ENCODE peak calls at places on chromosomes 1 and 21, in six cellular contexts. Y is GM12878, C is HepG2, W is SK-N-SH, K is H1, J is K562. N is an unnamed sample.

GRCh38 chr1:89692601-89693503 is 59.9 kb downstream of the LRRC8C start:
- DNase-seq in J (peak), W (peak), K (no peak), C (no peak), Y (peak), N (peak)

GRCh38 chr1:17635811-17636210 is 96.3 kb downstream of the ARHGEF10L start:
- DNase-seq in C (no peak), J (no peak), Y (no peak), W (no peak), K (no peak), N (peak)

GRCh38 chr21:34545079-34545884 is 33.3 kb upstream of the KCNE1 start:
- DNase-seq in K (no peak), J (peak), C (peak), W (no peak), Y (peak), N (peak)

GRCh38 chr1:200252526-200252925 is 157.3 kb downstream of the ZNF281 start:
- DNase-seq in J (no peak), W (no peak), K (no peak), Y (no peak), C (no peak), N (no peak)

GRCh38 chr21:33512481-33512880 is 21.0 kb upstream of the DNAJC28 start:
- DNase-seq in W (no peak), J (no peak), K (no peak), C (no peak), Y (no peak), N (no peak)

GRCh38 chr21:37263827-37264226 is 3.3 kb downstream of the VPS26C start:
- DNase-seq in J (peak), Y (no peak), C (no peak), K (peak), W (no peak), N (no peak)

GRCh38 chr1:212822956-212823355 is 24.5 kb downstream of the SPATA45 start:
- DNase-seq in J (no peak), C (no peak), Y (no peak), K (no peak), W (no peak), N (no peak)

GRCh38 chr21:34908424-34909055 is 140.6 kb downstream of the RUNX1 start:
- DNase-seq in W (no peak), K (no peak), Y (no peak), C (peak), J (peak), N (peak)

GRCh38 chr1:103256490-103256889 is 148.2 kb upstream of the COL11A1 start:
- DNase-seq in W (no peak), J (no peak), Y (no peak), K (no peak), C (no peak), N (no peak)

GRCh38 chr1:59707216-59707615 is 107.5 kb upstream of the HOOK1 start:
- DNase-seq in C (no peak), J (peak), W (no peak), K (no peak), Y (no peak), N (no peak)

GRCh38 chr1:20361805-20362381 is 71.2 kb downstream of the VWA5B1 start:
- DNase-seq in C (peak), W (peak), J (peak), Y (no peak), K (peak), N (no peak)

GRCh38 chr1:216691710-216692109 is 31.5 kb downstream of the ESRRG start:
- DNase-seq in C (no peak), J (no peak), K (no peak), Y (no peak), W (no peak), N (no peak)

GRCh38 chr1:209506101-209506500 is 77.4 kb upstream of the CAMK1G start:
- DNase-seq in K (no peak), Y (no peak), C (no peak), J (no peak), W (no peak), N (no peak)

GRCh38 chr1:36977736-36978314 is 56.5 kb downstream of the GRIK3 start:
- DNase-seq in W (no peak), K (no peak), C (no peak), Y (no peak), J (no peak), N (no peak)

GRCh38 chr1:12152106-12152891 is 14.5 kb upstream of the TNFRSF1B start:
- DNase-seq in Y (peak), C (no peak), J (no peak), W (no peak), K (no peak), N (peak)

GRCh38 chr1:66176828-66177227 is 357.1 kb upstream of the SGIP1 start:
- DNase-seq in W (no peak), C (no peak), J (no peak), Y (no peak), K (no peak), N (no peak)

GRCh38 chr1:85368073-85368778 is 91.8 kb upstream of the BCL10 start:
- DNase-seq in W (no peak), Y (no peak), C (no peak), K (no peak), J (no peak), N (no peak)

GRCh38 chr1:61606448-61607312 is 118.3 kb downstream of the TM2D1 start:
- DNase-seq in Y (no peak), K (no peak), W (no peak), J (no peak), C (no peak), N (no peak)

GRCh38 chr21:34952701-34953100 is 96.4 kb downstream of the RUNX1 start:
- DNase-seq in W (no peak), C (no peak), J (no peak), Y (no peak), K (no peak), N (no peak)

GRCh38 chr1:21261551-21262281 is 28.5 kb downstream of the ECE1 start:
- DNase-seq in C (no peak), W (peak), J (peak), Y (no peak), K (no peak), N (peak)

GRCh38 chr21:33937931-33938339 is 22.3 kb upstream of the ATP5PO start:
- DNase-seq in Y (no peak), C (no peak), K (peak), J (no peak), W (no peak), N (peak)

GRCh38 chr1:79859212-79859948 is 852.9 kb upstream of the ADGRL4 start:
- DNase-seq in Y (no peak), W (no peak), K (no peak), C (no peak), J (no peak), N (no peak)

GRCh38 chr1:245621589-245621988 is 466.8 kb downstream of the KIF26B start:
- DNase-seq in K (no peak), J (peak), W (no peak), C (no peak), Y (no peak), N (no peak)

GRCh38 chr1:201819346-201819745 is 9.6 kb upstream of the IPO9 start:
- DNase-seq in C (no peak), Y (no peak), J (no peak), W (no peak), K (no peak), N (no peak)

GRCh38 chr1:39816431-39817090 is 27.9 kb upstream of the BMP8B start:
- DNase-seq in Y (peak), W (peak), J (peak), C (peak), K (peak), N (peak)

GRCh38 chr1:116836099-116836498 is 73.6 kb upstream of the PTGFRN start:
- DNase-seq in C (no peak), J (no peak), W (no peak), K (no peak), Y (no peak), N (no peak)

GRCh38 chr1:65371544-65371943 is 48.9 kb upstream of the LEPR start:
- DNase-seq in W (no peak), C (no peak), J (no peak), K (no peak), Y (no peak), N (no peak)

GRCh38 chr1:192053661-192054060 is 104.6 kb upstream of the RGS18 start:
- DNase-seq in J (no peak), K (no peak), Y (no peak), W (no peak), C (no peak), N (no peak)

GRCh38 chr1:38835230-38835827 is 24.2 kb downstream of the RRAGC start:
- DNase-seq in W (peak), K (no peak), Y (peak), J (peak), C (peak), N (peak)

GRCh38 chr1:215290018-215290417 is 207.5 kb downstream of the KCNK2 start:
- DNase-seq in K (no peak), C (no peak), J (no peak), W (no peak), Y (no peak), N (no peak)

GRCh38 chr1:201131398-201131797 is 4.4 kb upstream of the ASCL5 start:
- DNase-seq in C (no peak), Y (no peak), J (no peak), K (no peak), W (no peak), N (no peak)

GRCh38 chr1:186876436-186876835 is 47.7 kb downstream of the PLA2G4A start:
- DNase-seq in W (no peak), J (no peak), Y (no peak), C (no peak), K (no peak), N (no peak)

GRCh38 chr1:22949807-22950462 is 22.7 kb downstream of the LACTBL1 start:
- DNase-seq in J (no peak), C (no peak), Y (no peak), W (no peak), K (no peak), N (no peak)

GRCh38 chr1:197198911-197199310 is 52.4 kb upstream of the ASPM start:
- DNase-seq in C (no peak), K (no peak), W (no peak), Y (no peak), J (no peak), N (no peak)

GRCh38 chr1:243407284-243408018 is 151.6 kb downstream of the SDCCAG8 start:
- DNase-seq in J (no peak), W (no peak), Y (no peak), C (no peak), K (no peak), N (no peak)

GRCh38 chr1:3014041-3014440 is 7.2 kb upstream of the ACTRT2 start:
- DNase-seq in C (no peak), J (no peak), Y (no peak), W (no peak), K (no peak), N (no peak)

DNA sequence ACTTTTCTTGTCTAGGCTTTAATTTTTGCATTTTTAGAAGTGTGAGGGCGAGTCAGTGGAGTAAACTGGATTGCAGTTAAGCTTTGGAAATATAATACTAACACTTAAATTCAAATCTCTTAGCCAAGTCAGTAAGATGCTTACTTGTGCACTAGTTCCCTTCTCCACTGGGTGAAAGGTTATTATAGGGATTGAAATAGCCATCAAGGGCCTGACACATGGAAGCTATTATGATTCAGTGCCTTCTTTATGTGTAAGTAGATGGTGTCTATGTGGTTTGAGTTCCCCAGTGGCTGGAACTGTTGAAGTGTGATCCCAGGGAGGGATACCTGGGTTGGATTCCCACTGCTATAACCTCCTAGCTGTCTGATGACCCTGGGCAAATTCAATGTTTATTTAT is 24.7 kb upstream of the DMRTA2 start:
- DNase-seq in J (no peak), W (no peak), Y (no peak), K (no peak), C (no peak), N (no peak)
- TF ChIP-seq GABPA in J (no peak), W (no peak), Y (no peak), K (no peak), C (no peak), N (no peak)

GRCh38 chr1:15401391-15402055 is 8.2 kb upstream of the EFHD2 start:
- DNase-seq in J (no peak), C (no peak), W (no peak), K (no peak), Y (no peak), N (no peak)

GRCh38 chr1:15403962-15404580 is 5.6 kb upstream of the EFHD2 start:
- DNase-seq in K (no peak), Y (no peak), J (no peak), C (peak), W (no peak), N (no peak)

GRCh38 chr1:15399710-15400109 is 10.0 kb upstream of the EFHD2 start:
- DNase-seq in W (no peak), K (no peak), J (no peak), Y (no peak), C (no peak), N (no peak)

GRCh38 chr1:15402809-15403450 is 6.8 kb upstream of the EFHD2 start:
- DNase-seq in Y (no peak), W (no peak), C (no peak), K (no peak), J (no peak), N (no peak)

GRCh38 chr1:15400627-15401026 is 9.1 kb upstream of the EFHD2 start:
- DNase-seq in J (no peak), Y (no peak), K (no peak), W (no peak), C (no peak), N (no peak)
- TF ChIP-seq POLR2AphosphoS5 in J (no peak), Y (no peak), K (no peak), W (no peak), C (no peak), N (no peak)

GRCh38 chr21:43027846-43028731 is 47.5 kb downstream of the CBS start:
- DNase-seq in K (no peak), W (no peak), J (no peak), Y (no peak), C (no peak), N (no peak)
- TF ChIP-seq GABPA in K (no peak), W (no peak), J (no peak), Y (no peak), C (no peak), N (no peak)

GRCh38 chr1:151565500-151566189 is 25.5 kb downstream of the TUFT1 start:
- DNase-seq in W (no peak), J (no peak), K (no peak), C (peak), Y (no peak), N (no peak)

GRCh38 chr1:151563376-151563775 is 23.3 kb downstream of the TUFT1 start:
- DNase-seq in Y (no peak), W (no peak), K (no peak), C (no peak), J (no peak), N (no peak)

GRCh38 chr1:151568626-151569088 is 28.5 kb downstream of the TUFT1 start:
- DNase-seq in Y (no peak), J (peak), C (no peak), K (no peak), W (no peak), N (no peak)

DNA sequence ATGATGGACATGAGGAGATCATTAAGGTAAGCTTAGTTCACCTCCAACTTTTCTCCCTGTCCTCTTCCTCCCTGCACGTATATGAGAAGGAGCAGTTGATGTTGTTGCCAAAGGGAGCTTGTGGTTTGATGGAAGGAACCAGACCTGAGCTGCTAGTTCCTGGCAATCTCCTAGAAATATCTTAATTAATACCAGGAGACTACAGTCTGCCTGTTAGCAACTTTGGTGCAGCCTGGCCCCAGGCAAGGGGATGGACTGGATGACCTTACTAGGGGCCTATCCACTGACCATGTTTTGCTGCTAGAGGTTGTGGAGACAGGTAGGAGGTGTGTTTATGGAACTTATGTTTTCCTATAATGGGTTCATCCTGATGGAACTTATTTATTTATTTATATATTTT is 22.6 kb downstream of the TUFT1 start:
- DNase-seq in K (no peak), C (no peak), W (peak), Y (no peak), J (no peak), N (no peak)
- TF ChIP-seq POLR2AphosphoS5 in K (no peak), C (no peak), W (no peak), Y (no peak), J (no peak), N (no peak)

GRCh38 chr1:6823822-6824221 is 38.6 kb downstream of the CAMTA1 start:
- DNase-seq in K (no peak), Y (no peak), J (no peak), C (no peak), W (no peak), N (no peak)
- TF ChIP-seq GABPA in K (no peak), Y (no peak), J (no peak), C (no peak), W (no peak), N (no peak)

DNA sequence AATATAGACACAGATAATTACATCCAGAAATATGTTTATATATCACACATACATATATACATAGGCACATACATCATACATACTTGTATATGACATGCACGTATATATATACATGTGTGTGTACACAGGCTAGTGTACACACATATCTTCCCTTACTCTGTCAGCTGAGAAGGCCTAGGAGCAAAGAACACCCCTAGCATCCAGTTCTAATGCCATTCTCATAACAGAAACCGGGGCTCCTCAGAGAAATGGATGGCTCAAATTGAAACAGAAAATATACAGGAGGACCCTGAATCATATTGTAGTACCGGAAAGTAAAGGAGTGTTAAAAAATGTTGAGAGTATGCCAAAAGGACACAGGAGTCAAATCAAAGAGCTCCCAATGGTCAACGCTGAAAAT is 19.7 kb upstream of the HYI start:
- DNase-seq in C (no peak), Y (no peak), W (no peak), K (no peak), J (no peak), N (no peak)
- TF ChIP-seq POLR2AphosphoS5 in C (no peak), Y (no peak), W (no peak), K (no peak), J (no peak), N (no peak)

GRCh38 chr1:179228783-179229213 is 679 bp downstream of the ABL2 start:
- DNase-seq in W (peak), C (peak), K (peak), Y (no peak), J (peak), N (peak)

GRCh38 chr1:179230721-179231120 is 1.2 kb upstream of the ABL2 start:
- DNase-seq in W (no peak), K (no peak), Y (no peak), C (no peak), J (peak), N (no peak)

GRCh38 chr1:179231923-179232322 is 2.4 kb upstream of the ABL2 start:
- DNase-seq in Y (no peak), J (peak), K (no peak), C (no peak), W (no peak), N (no peak)

GRCh38 chr1:179230251-179230650 is 774 bp upstream of the ABL2 start:
- DNase-seq in Y (no peak), K (no peak), W (peak), C (no peak), J (peak), N (no peak)

DNA sequence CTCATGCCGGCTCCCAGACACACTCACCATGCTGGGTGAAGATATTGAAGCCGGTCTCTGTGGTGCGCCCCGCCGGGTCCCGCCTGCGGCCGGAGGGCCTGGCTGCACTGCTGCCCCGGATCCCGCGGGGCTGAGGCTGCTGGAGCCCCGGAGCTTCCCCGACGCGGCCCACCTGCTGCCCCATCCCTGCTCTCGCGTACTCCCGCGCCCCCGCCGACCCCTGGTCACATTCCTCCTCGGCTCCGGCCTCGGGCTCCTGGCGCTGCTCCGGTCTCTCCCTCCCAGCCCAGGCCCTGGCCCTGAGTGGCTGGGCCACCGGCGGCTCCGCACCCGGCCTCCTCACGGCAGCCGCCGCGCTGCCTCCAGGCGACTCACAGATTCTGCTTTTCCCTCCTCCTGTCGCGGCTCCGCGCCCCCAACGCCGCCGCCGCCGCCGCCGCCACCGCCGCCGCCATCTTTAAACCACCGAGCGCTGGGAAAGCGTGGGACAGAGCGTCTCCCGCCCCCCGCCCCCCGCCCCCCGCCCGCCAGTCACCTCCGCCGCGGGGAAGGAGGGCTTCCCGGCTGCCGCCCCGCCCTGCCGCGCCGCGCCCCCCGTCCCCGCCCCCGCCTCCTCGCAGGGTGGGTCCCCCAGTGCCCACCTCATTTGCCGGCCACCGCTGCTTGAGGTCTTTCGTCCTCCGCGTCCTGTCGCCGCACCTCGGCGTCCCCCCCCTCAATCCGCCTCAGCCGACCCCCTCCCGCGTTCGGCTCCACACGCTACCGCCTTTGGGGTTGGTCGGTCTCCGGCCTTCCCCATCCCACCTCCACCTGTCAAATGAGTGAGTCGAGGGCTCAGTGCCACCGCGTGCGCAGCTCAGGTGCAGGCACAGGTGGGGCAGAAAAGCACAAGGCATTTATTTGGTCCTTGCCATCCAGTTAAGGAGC is at the start of gene ABL2:
- DNase-seq in J (peak), K (peak), Y (no peak), W (peak), C (peak), N (peak)
- TF ChIP-seq GABPA in J (no peak), K (no peak), Y (no peak), W (no peak), C (no peak), N (no peak)

GRCh38 chr1:236997882-236998281 is 6.4 kb downstream of the MT1HL1 start:
- DNase-seq in C (no peak), Y (no peak), J (no peak), W (no peak), K (no peak), N (no peak)
- TF ChIP-seq POLR2AphosphoS5 in C (no peak), Y (no peak), J (no peak), W (no peak), K (no peak), N (no peak)

DNA sequence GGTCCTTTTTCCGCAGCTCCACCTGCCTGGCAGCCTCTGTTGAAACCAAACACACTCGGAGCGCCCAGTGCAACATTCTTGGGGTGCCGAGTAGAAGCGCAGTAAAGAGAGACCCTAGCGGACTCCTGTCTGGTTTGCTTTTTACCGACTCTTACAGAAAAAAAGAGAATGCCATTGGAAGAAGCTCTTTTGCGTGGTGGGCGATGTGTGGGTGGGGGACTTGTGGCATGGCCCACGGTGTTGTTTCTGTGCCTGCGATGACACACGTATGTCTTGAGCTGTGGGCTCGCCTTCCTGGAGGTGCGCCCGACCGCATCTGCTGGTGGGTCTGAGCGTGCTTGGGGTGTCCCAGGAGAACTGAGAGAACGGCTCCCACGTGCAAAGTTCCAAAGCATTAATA is 7.3 kb upstream of the BARHL2 start:
- DNase-seq in J (no peak), K (peak), Y (no peak), W (no peak), C (no peak), N (no peak)
- TF ChIP-seq GABPA in J (no peak), K (no peak), Y (no peak), W (no peak), C (no peak), N (no peak)

N was measured in HL-60.